ENCODE peak calls at places on chromosomes 11 and 22, in five cellular contexts. One of them, this sample, is unnamed.
A peak's percentile ranks its signal among the peaks of the same experiment; 100 is the strongest.

GRCh38 chr22:48745842-48746788 is 1081.6 kb downstream of the BRD1 start:
- DNase-seq in mesendoderm: no peak
- DNase-seq in mesenchymal stem cell: no peak
- DNase-seq in IMR-90: no peak
- DNase-seq in H1: peak; percentile 44
- DNase-seq in this sample: no peak

GRCh38 chr11:114615448-114616361 is 20.1 kb upstream of the NXPE4 start:
- DNase-seq in mesenchymal stem cell: no peak
- DNase-seq in H1: no peak
- DNase-seq in IMR-90: no peak
- DNase-seq in mesendoderm: no peak
- DNase-seq in this sample: no peak

GRCh38 chr11:130340671-130341319 is 26.1 kb upstream of the ZBTB44 start:
- DNase-seq in mesenchymal stem cell: no peak
- DNase-seq in IMR-90: peak; percentile 2
- DNase-seq in mesendoderm: no peak
- DNase-seq in H1: no peak
- DNase-seq in this sample: no peak

GRCh38 chr11:134338068-134338467 is 6.3 kb downstream of the GLB1L2 start:
- DNase-seq in mesendoderm: no peak
- DNase-seq in mesenchymal stem cell: no peak
- DNase-seq in IMR-90: no peak
- DNase-seq in H1: no peak
- DNase-seq in this sample: no peak

GRCh38 chr11:95660038-95660437 is 129.5 kb downstream of the FAM76B start:
- DNase-seq in H1: no peak
- DNase-seq in mesenchymal stem cell: no peak
- DNase-seq in IMR-90: no peak
- DNase-seq in mesendoderm: peak; percentile 42
- DNase-seq in this sample: no peak

GRCh38 chr22:26057731-26058130 is 111.5 kb upstream of the SEZ6L start:
- DNase-seq in IMR-90: no peak
- DNase-seq in H1: no peak
- DNase-seq in mesenchymal stem cell: no peak
- DNase-seq in mesendoderm: peak; percentile 11
- DNase-seq in this sample: no peak

GRCh38 chr22:30947821-30948454 is 20.6 kb downstream of the MORC2 start:
- DNase-seq in H1: no peak
- DNase-seq in mesendoderm: peak; percentile 32
- DNase-seq in mesenchymal stem cell: peak; percentile 72
- DNase-seq in IMR-90: peak; percentile 70
- DNase-seq in this sample: peak; percentile 18

GRCh38 chr22:26586556-26587325 is 3.2 kb downstream of the TPST2 start:
- DNase-seq in H1: no peak
- DNase-seq in IMR-90: no peak
- DNase-seq in mesendoderm: no peak
- DNase-seq in mesenchymal stem cell: no peak
- DNase-seq in this sample: no peak

GRCh38 chr11:62295504-62295903 is 3.4 kb downstream of the SCGB1D4 start:
- DNase-seq in H1: no peak
- DNase-seq in IMR-90: peak; percentile 30
- DNase-seq in mesendoderm: peak; percentile 51
- DNase-seq in mesenchymal stem cell: peak; percentile 25
- DNase-seq in this sample: peak; percentile 35

GRCh38 chr22:33923660-33924246 is 3.5 kb upstream of the LARGE1 start:
- DNase-seq in mesenchymal stem cell: peak; percentile 73
- DNase-seq in H1: peak; percentile 76
- DNase-seq in IMR-90: peak; percentile 74
- DNase-seq in mesendoderm: peak; percentile 91
- DNase-seq in this sample: peak; percentile 78

GRCh38 chr11:64933935-64934693 is 1.6 kb downstream of the GPHA2 start:
- DNase-seq in IMR-90: no peak
- DNase-seq in mesenchymal stem cell: no peak
- DNase-seq in mesendoderm: no peak
- DNase-seq in H1: no peak
- DNase-seq in this sample: no peak

GRCh38 chr11:115642660-115643059 is 138.4 kb upstream of the CADM1 start:
- DNase-seq in mesendoderm: no peak
- DNase-seq in mesenchymal stem cell: no peak
- DNase-seq in H1: no peak
- DNase-seq in IMR-90: no peak
- DNase-seq in this sample: no peak

GRCh38 chr11:125457814-125458343 is 38.2 kb downstream of the FEZ1 start:
- DNase-seq in mesenchymal stem cell: no peak
- DNase-seq in H1: peak; percentile 40
- DNase-seq in mesendoderm: peak; percentile 18
- DNase-seq in IMR-90: peak; percentile 81
- DNase-seq in this sample: no peak

GRCh38 chr22:50243704-50244419 is 961 bp downstream of the TUBGCP6 start:
- DNase-seq in H1: no peak
- DNase-seq in mesendoderm: no peak
- DNase-seq in IMR-90: peak; percentile 16
- DNase-seq in mesenchymal stem cell: peak; percentile 37
- DNase-seq in this sample: no peak

GRCh38 chr22:45441158-45441557 is 27.7 kb downstream of the RIBC2 start:
- DNase-seq in H1: no peak
- DNase-seq in mesendoderm: peak; percentile 84
- DNase-seq in mesenchymal stem cell: peak; percentile 62
- DNase-seq in IMR-90: peak; percentile 68
- DNase-seq in this sample: peak; percentile 39

GRCh38 chr11:78536933-78537332 is 37.7 kb downstream of the NARS2 start:
- DNase-seq in mesendoderm: no peak
- DNase-seq in H1: no peak
- DNase-seq in IMR-90: no peak
- DNase-seq in mesenchymal stem cell: no peak
- DNase-seq in this sample: no peak

GRCh38 chr11:33021937-33022336 is 6.3 kb downstream of the DEPDC7 start:
- DNase-seq in IMR-90: no peak
- DNase-seq in H1: no peak
- DNase-seq in mesenchymal stem cell: no peak
- DNase-seq in mesendoderm: no peak
- DNase-seq in this sample: no peak

GRCh38 chr22:26990503-26991189 is 333.3 kb downstream of the MIAT start:
- DNase-seq in IMR-90: no peak
- DNase-seq in mesenchymal stem cell: no peak
- DNase-seq in H1: no peak
- DNase-seq in mesendoderm: no peak
- DNase-seq in this sample: no peak

GRCh38 chr11:35897019-35897418 is 46.8 kb upstream of the LDLRAD3 start:
- DNase-seq in H1: no peak
- DNase-seq in IMR-90: no peak
- DNase-seq in mesenchymal stem cell: no peak
- DNase-seq in mesendoderm: no peak
- DNase-seq in this sample: no peak

GRCh38 chr22:46769191-46769675 is 6.8 kb downstream of the TBC1D22A start:
- DNase-seq in mesenchymal stem cell: no peak
- DNase-seq in IMR-90: no peak
- DNase-seq in mesendoderm: no peak
- DNase-seq in H1: no peak
- DNase-seq in this sample: no peak

GRCh38 chr11:91513734-91514133 is 710.9 kb upstream of the FAT3 start:
- DNase-seq in H1: no peak
- DNase-seq in IMR-90: no peak
- DNase-seq in mesenchymal stem cell: no peak
- DNase-seq in mesendoderm: peak; percentile 15
- DNase-seq in this sample: no peak

GRCh38 chr11:79708319-79708928 is 267.6 kb upstream of the TENM4 start:
- DNase-seq in H1: peak; percentile 51
- DNase-seq in IMR-90: peak; percentile 50
- DNase-seq in mesenchymal stem cell: peak; percentile 50
- DNase-seq in mesendoderm: peak; percentile 75
- DNase-seq in this sample: peak; percentile 45

DNA sequence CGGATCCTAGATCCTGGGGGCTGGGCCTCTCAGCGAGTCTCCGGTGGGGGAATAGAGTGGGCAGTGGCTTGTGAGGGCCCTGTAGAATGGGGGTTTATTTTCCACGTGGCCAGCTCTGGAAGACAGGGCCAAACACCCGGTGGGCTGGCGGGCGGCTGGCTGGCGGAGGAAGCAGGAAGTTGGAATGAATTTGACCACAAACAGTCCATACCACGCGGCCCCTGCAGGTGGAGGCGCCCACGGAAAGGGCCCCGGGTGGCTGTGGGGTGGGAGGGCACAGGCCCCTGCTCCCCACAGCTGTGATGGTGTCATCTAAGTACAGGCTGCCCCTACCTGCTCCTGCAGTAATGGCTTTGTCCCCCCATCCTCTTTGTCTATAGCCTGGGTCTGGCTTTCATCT is 15.1 kb downstream of the MCAT start:
- DNase-seq in mesenchymal stem cell: no peak
- DNase-seq in mesendoderm: no peak
- DNase-seq in H1: no peak
- DNase-seq in IMR-90: no peak
- DNase-seq in this sample: no peak
- H2AK5ac ChIP-seq in mesenchymal stem cell: peak overlapping the region; percentile 57
- H2AK5ac ChIP-seq in mesendoderm: no peak overlapping the region
- H2AK5ac ChIP-seq in H1: no peak overlapping the region
- H2AK5ac ChIP-seq in IMR-90: no peak overlapping the region
- H2AK5ac ChIP-seq in this sample: peak overlapping the region; percentile 56

DNA sequence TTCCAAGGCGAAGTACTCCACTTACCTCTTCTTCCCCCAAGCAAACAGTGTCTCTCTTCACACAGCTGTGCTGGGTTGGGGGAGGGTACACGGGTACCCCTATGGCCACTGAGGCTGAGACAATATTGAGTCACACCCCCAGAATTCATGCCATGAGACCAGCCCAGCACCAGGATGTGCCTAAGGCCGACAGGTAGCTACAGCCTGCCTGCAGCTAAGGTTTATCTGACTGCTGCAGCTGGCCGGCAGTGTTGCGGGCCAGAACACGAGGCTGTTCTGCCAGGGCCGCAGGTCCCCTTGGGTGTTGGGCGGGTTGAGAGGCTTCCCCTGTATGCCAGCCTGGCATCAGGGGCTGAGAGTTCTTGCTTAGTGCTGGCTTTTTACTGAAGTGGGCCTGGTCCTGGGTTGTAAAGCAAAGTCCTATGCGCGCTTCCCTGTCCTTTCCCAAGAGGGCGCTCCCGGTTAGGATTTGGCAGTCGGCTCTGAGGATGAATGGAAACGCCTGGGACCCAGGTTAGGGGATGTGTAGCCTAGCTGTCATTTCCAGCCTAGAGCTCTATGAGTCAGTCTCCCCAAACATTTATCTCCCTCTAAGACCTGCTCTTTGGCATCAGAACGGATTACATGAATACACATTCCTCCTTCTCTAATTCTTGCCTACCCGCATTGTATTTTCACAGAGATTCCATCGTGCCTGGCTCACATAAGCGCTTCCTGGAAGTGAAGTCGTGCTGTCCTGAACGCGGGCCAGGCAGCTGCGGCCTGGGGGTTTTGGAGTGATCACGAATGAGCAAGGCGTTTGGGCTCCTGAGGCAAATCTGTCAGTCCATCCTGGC is 7.1 kb downstream of the USP18 start:
- DNase-seq in mesenchymal stem cell: peak; percentile 93
- DNase-seq in mesendoderm: peak; percentile 93
- DNase-seq in H1: peak; percentile 92
- DNase-seq in IMR-90: peak; percentile 99
- DNase-seq in this sample: peak; percentile 76
- H2BK15ac ChIP-seq in mesenchymal stem cell: no peak overlapping the region
- H2BK15ac ChIP-seq in mesendoderm: no peak overlapping the region
- H2BK15ac ChIP-seq in H1: no peak overlapping the region
- H2BK15ac ChIP-seq in IMR-90: peak overlapping the region; percentile 42
- H2BK15ac ChIP-seq in this sample: no peak overlapping the region

DNA sequence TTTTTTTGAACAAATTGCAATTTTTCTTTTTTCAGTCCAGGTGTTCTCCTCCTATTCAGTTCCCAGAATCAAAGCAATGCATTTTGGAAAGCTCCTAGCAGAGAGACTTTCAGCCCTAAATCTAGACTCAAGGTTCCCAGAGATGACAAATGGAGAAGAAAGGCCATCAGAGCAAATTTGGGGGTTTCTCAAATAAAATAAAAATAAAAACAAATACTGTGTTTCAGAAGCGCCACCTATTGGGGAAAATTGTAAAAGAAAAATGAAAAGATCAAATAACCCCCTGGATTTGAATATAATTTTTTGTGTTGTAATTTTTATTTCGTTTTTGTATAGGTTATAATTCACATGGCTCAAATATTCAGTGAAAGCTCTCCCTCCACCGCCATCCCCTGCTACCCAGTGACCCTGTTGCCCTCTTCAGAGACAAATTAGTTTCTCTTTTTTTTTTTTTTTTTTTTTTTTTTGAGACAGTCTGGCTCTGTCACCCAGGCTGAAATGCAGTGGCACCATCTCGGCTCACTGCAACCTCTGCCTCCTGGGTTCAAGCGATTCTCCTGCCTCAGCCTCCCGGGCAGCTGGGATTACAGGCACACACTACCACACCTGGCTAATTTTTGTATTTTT is 6.2 kb upstream of the UBE4A start:
- DNase-seq in H1: no peak
- DNase-seq in mesendoderm: no peak
- DNase-seq in IMR-90: peak; percentile 5
- DNase-seq in mesenchymal stem cell: peak; percentile 34
- DNase-seq in this sample: no peak
- H3K4ac ChIP-seq in H1: no peak overlapping the region
- H3K4ac ChIP-seq in mesendoderm: no peak overlapping the region
- H3K4ac ChIP-seq in IMR-90: no peak overlapping the region
- H3K4ac ChIP-seq in mesenchymal stem cell: no peak overlapping the region
- H3K4ac ChIP-seq in this sample: no peak overlapping the region

GRCh38 chr11:68038718-68039525 is at the start of gene TCIRG1:
- DNase-seq in H1: peak; percentile 77
- DNase-seq in mesenchymal stem cell: peak; percentile 83
- DNase-seq in IMR-90: peak; percentile 70
- DNase-seq in mesendoderm: peak; percentile 89
- DNase-seq in this sample: peak; percentile 35
- H2AK5ac ChIP-seq in H1: peak within 1 kb of the TSS; percentile 60
- H2AK5ac ChIP-seq in mesenchymal stem cell: peak within 1 kb of the TSS; percentile 75
- H2AK5ac ChIP-seq in IMR-90: peak within 1 kb of the TSS; percentile 91
- H2AK5ac ChIP-seq in mesendoderm: peak within 1 kb of the TSS; percentile 10
- H2AK5ac ChIP-seq in this sample: peak within 1 kb of the TSS; percentile 98

GRCh38 chr11:2250485-2250884 is 19.9 kb downstream of the ASCL2 start:
- DNase-seq in mesenchymal stem cell: no peak
- DNase-seq in IMR-90: no peak
- DNase-seq in mesendoderm: no peak
- DNase-seq in H1: no peak
- DNase-seq in this sample: no peak
- H2BK15ac ChIP-seq in mesenchymal stem cell: no peak overlapping the region
- H2BK15ac ChIP-seq in IMR-90: no peak overlapping the region
- H2BK15ac ChIP-seq in mesendoderm: no peak overlapping the region
- H2BK15ac ChIP-seq in H1: no peak overlapping the region
- H2BK15ac ChIP-seq in this sample: no peak overlapping the region

GRCh38 chr22:43011079-43011478 is 3.9 kb downstream of the PACSIN2 start:
- DNase-seq in IMR-90: no peak
- DNase-seq in mesendoderm: peak; percentile 81
- DNase-seq in mesenchymal stem cell: no peak
- DNase-seq in H1: no peak
- DNase-seq in this sample: no peak

GRCh38 chr22:43014876-43015676 is at the start of gene PACSIN2:
- DNase-seq in H1: peak; percentile 99
- DNase-seq in mesenchymal stem cell: peak; percentile 99
- DNase-seq in IMR-90: peak; percentile 97
- DNase-seq in mesendoderm: peak; percentile 99
- DNase-seq in this sample: peak; percentile 99

GRCh38 chr22:43013355-43014061 is 1.4 kb downstream of the PACSIN2 start:
- DNase-seq in IMR-90: no peak
- DNase-seq in mesenchymal stem cell: peak; percentile 60
- DNase-seq in mesendoderm: no peak
- DNase-seq in H1: no peak
- DNase-seq in this sample: no peak

GRCh38 chr22:43014062-43014875 is 680 bp downstream of the PACSIN2 start:
- DNase-seq in mesendoderm: peak; percentile 65
- DNase-seq in IMR-90: no peak
- DNase-seq in H1: peak; percentile 75
- DNase-seq in mesenchymal stem cell: peak; percentile 55
- DNase-seq in this sample: peak; percentile 54

GRCh38 chr22:43012390-43012789 is 2.6 kb downstream of the PACSIN2 start:
- DNase-seq in H1: no peak
- DNase-seq in mesendoderm: no peak
- DNase-seq in mesenchymal stem cell: no peak
- DNase-seq in IMR-90: no peak
- DNase-seq in this sample: no peak
- H3K4ac ChIP-seq in H1: no peak overlapping the region
- H3K4ac ChIP-seq in mesendoderm: no peak overlapping the region
- H3K4ac ChIP-seq in mesenchymal stem cell: no peak overlapping the region
- H3K4ac ChIP-seq in IMR-90: no peak overlapping the region
- H3K4ac ChIP-seq in this sample: no peak overlapping the region